ENCODE peak calls at places on chromosomes 11 and 22, in six cellular contexts. O is mesothelial cell of epicardium, B is HCT116, H is IMR-90, G is fibroblast of lung, U is A549. S is an unnamed sample.

GRCh38 chr11:62707277-62707771 is at the start of the genes BSCL2 and GNG3:
- DNase-seq in O (no peak), U (peak; percentile 39), G (peak; percentile 26), H (no peak), B (no peak), S (no peak)

GRCh38 chr11:2778630-2779498 is 79.1 kb upstream of the KCNQ1OT1 start:
- DNase-seq in B (no peak), U (peak; percentile 26), O (peak; percentile 30), G (peak; percentile 76), H (peak; percentile 63), S (peak; percentile 71)

GRCh38 chr11:69106124-69106811 is 49.5 kb upstream of the SMIM38 start:
- DNase-seq in G (no peak), U (no peak), B (no peak), H (no peak), O (no peak), S (no peak)

GRCh38 chr11:68008381-68009337 is 1.5 kb upstream of the ALDH3B1 start:
- DNase-seq in O (no peak), B (no peak), U (no peak), G (no peak), H (no peak), S (no peak)

GRCh38 chr22:46737976-46738641 is at the start of gene CERK:
- DNase-seq in H (peak; percentile 62), U (peak; percentile 31), O (peak; percentile 64), B (no peak), G (peak; percentile 71), S (peak; percentile 52)

GRCh38 chr22:23825246-23825905 is 13.4 kb downstream of the DERL3 start:
- DNase-seq in H (no peak), U (no peak), G (no peak), B (no peak), O (no peak), S (no peak)

GRCh38 chr11:89405629-89406028 is 85.5 kb downstream of the NOX4 start:
- DNase-seq in U (peak; percentile 1), G (no peak), H (no peak), O (no peak), B (peak; percentile 6), S (no peak)

GRCh38 chr11:126415669-126416420 is 60.4 kb downstream of the ST3GAL4 start:
- DNase-seq in B (no peak), U (no peak), O (no peak), G (no peak), H (no peak), S (no peak)

GRCh38 chr11:134033696-134034491 is 35.0 kb upstream of the JAM3 start:
- DNase-seq in U (peak; percentile 42), G (peak; percentile 89), O (peak; percentile 53), B (peak; percentile 21), H (peak; percentile 85), S (peak; percentile 86)

GRCh38 chr11:105202844-105203548 is 63.4 kb upstream of the CARD18 start:
- DNase-seq in O (no peak), B (peak; percentile 36), H (no peak), U (peak; percentile 44), G (peak; percentile 66), S (no peak)

GRCh38 chr11:133576351-133576750 is 44.0 kb upstream of the OPCML start:
- DNase-seq in B (no peak), U (no peak), G (no peak), O (no peak), H (no peak), S (no peak)

GRCh38 chr11:126589492-126589803 is 234.0 kb downstream of the ST3GAL4 start:
- DNase-seq in B (no peak), H (peak; percentile 27), G (peak; percentile 23), O (no peak), U (no peak), S (peak; percentile 21)

GRCh38 chr11:115579181-115579825 is 75.1 kb upstream of the CADM1 start:
- DNase-seq in B (no peak), G (peak; percentile 24), U (no peak), O (no peak), H (no peak), S (no peak)

GRCh38 chr11:134468081-134468668 is 56.1 kb upstream of the B3GAT1 start:
- DNase-seq in B (no peak), H (no peak), U (no peak), O (no peak), G (no peak), S (no peak)

GRCh38 chr22:25362883-25363240 is 143.4 kb downstream of the CRYBB2 start:
- DNase-seq in O (no peak), U (no peak), B (no peak), H (no peak), G (no peak), S (no peak)

GRCh38 chr11:64935634-64936081 is at the start of gene GPHA2:
- DNase-seq in G (no peak), O (no peak), B (no peak), H (no peak), U (no peak), S (no peak)

GRCh38 chr11:57644748-57645715 is 4.7 kb downstream of the YPEL4 start:
- DNase-seq in U (peak; percentile 76), H (peak; percentile 67), G (peak; percentile 55), B (peak; percentile 71), O (peak; percentile 69), S (peak; percentile 57)

GRCh38 chr11:111388431-111388830 is 9.4 kb upstream of the POU2AF1 start:
- DNase-seq in O (no peak), G (peak; percentile 13), U (no peak), H (no peak), B (no peak), S (no peak)
- TF ChIP-seq CTCF in O (no peak), G (no peak), U (no peak), H (no peak), B (no peak), S (no peak)

GRCh38 chr11:76184551-76184993 is 21.7 kb downstream of the WNT11 start:
- DNase-seq in U (no peak), B (no peak), O (no peak), G (no peak), H (peak; percentile 15), S (peak; percentile 52)

GRCh38 chr11:76177250-76177686 is 29.0 kb downstream of the WNT11 start:
- DNase-seq in G (no peak), B (no peak), O (no peak), H (no peak), U (no peak), S (no peak)

GRCh38 chr11:76185511-76185910 is 20.8 kb downstream of the WNT11 start:
- DNase-seq in H (no peak), O (no peak), B (no peak), G (no peak), U (no peak), S (no peak)

GRCh38 chr11:76179147-76179546 is 27.2 kb downstream of the WNT11 start:
- DNase-seq in H (no peak), G (no peak), U (no peak), B (no peak), O (no peak), S (no peak)

DNA sequence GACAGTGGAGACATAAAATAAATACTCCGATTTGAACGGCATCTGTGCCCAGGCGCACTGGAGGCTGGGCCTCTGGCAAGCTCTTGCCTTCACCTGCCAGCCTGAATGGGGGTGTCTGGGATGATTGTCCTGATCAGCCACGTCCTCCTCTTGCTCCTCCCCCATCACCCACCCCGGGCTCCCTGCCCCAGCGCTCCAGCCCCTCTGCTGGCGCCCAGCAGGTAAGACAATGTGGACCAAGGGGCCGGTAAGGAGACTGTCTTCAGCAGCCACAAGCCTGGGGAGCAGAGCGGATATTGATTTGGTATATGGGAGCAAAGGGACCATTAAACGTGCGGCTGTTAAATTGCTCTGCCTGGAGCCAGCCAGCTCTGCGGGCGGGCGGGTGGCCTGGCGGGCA is 24.9 kb downstream of the WNT11 start:
- DNase-seq in O (no peak), G (no peak), B (no peak), H (no peak), U (no peak), S (no peak)
- TF ChIP-seq CTCF in O (no peak), G (no peak), B (no peak), H (no peak), U (no peak), S (no peak)

GRCh38 chr11:396948-397548 is 3.0 kb downstream of the PKP3 start:
- DNase-seq in B (no peak), O (no peak), H (peak; percentile 36), G (peak; percentile 71), U (no peak), S (peak; percentile 53)
- TF ChIP-seq CTCF in B (no peak), O (no peak), H (peak; percentile 54), G (peak; percentile 27), U (no peak), S (peak; percentile 62)

DNA sequence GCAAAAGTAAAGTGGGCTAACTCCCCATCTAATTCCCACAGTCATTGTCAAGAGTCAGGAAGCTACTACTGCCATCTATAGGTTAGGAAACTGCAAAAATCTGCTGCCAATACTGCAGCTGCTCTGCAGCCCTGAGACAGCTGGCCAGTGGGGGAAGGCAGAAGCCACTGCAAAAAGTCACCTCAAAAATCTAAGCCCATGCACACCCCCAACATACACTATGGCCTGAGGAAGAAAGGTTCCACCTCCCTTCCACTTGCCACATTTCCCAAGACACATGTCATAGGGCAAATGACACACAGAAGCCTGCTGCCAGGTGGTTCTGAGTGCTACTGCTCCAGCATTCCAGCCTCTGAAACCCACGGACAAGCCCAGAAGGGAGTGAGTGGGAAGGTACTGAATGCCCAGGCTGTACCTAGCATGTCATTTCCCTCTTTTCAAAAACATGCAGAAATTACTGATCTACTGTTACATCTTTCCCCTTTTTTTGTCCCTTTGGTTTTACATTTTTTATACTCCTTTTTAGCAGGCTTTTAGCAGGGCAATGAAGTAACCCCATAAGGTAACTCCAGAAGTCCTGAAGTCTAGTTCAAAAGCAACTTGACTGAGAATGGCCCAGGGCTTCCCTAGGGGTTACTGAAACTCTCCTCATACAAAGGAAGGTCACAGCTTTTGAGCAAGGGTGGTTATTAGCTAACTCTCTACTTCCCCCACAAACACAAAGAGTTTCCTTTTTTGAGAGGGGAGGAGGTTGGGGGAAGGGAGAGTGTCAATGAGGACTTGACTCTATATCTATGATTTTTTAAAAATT is 36.8 kb downstream of the DGCR2 start:
- DNase-seq in U (peak; percentile 18), G (peak; percentile 45), B (no peak), O (no peak), H (peak; percentile 52), S (peak; percentile 36)
- TF ChIP-seq CTCF in U (peak; percentile 46), G (peak; percentile 38), B (peak; percentile 20), O (no peak), H (peak; percentile 49), S (peak; percentile 63)

GRCh38 chr22:21449531-21450319 is 17.5 kb upstream of the TMEM191C start:
- DNase-seq in B (no peak), H (peak; percentile 13), G (no peak), U (no peak), O (no peak), S (no peak)

GRCh38 chr22:21446827-21447690 is 20.1 kb upstream of the TMEM191C start:
- DNase-seq in O (no peak), G (no peak), B (no peak), U (no peak), H (no peak), S (no peak)

GRCh38 chr22:21446128-21446826 is 20.9 kb upstream of the TMEM191C start:
- DNase-seq in O (no peak), B (no peak), G (no peak), H (no peak), U (no peak), S (no peak)

GRCh38 chr22:21448627-21449416 is 18.4 kb upstream of the TMEM191C start:
- DNase-seq in B (no peak), G (no peak), H (no peak), U (no peak), O (no peak), S (no peak)

GRCh38 chr22:21447694-21448402 is 19.3 kb upstream of the TMEM191C start:
- DNase-seq in G (no peak), H (no peak), B (no peak), U (peak; percentile 30), O (no peak), S (no peak)
- TF ChIP-seq CTCF in G (no peak), H (no peak), B (no peak), U (no peak), O (no peak), S (peak; percentile 30)